ENCODE peak calls at places on chromosome X, in five cellular contexts. One of them, this sample, is unnamed. For H3K27me3, the result is how much of the 10 kb centered on the place peaks cover.

GRCh38 chrX:154063234-154063633 is 34.3 kb downstream of the MECP2 start:
- DNase-seq in psoas muscle: no peak
- DNase-seq in dorsolateral prefrontal cortex: no peak
- DNase-seq in tibial nerve: no peak
- DNase-seq in adrenal gland: no peak
- DNase-seq in this sample: no peak

GRCh38 chrX:153889123-153889522 is 3.1 kb upstream of the L1CAM start:
- DNase-seq in dorsolateral prefrontal cortex: no peak
- DNase-seq in adrenal gland: no peak
- DNase-seq in psoas muscle: no peak
- DNase-seq in tibial nerve: no peak
- DNase-seq in this sample: no peak

GRCh38 chrX:40176979-40177430 is 79.2 kb upstream of the BCOR start:
- DNase-seq in dorsolateral prefrontal cortex: no peak
- DNase-seq in psoas muscle: peak
- DNase-seq in adrenal gland: peak
- DNase-seq in tibial nerve: no peak
- DNase-seq in this sample: no peak

GRCh38 chrX:30663317-30663716 is 10.1 kb downstream of the GK start:
- DNase-seq in tibial nerve: no peak
- DNase-seq in psoas muscle: no peak
- DNase-seq in dorsolateral prefrontal cortex: no peak
- DNase-seq in adrenal gland: no peak
- DNase-seq in this sample: no peak

GRCh38 chrX:57137481-57137880 is 284 bp upstream of the SPIN2A start:
- DNase-seq in adrenal gland: no peak
- DNase-seq in psoas muscle: no peak
- DNase-seq in dorsolateral prefrontal cortex: no peak
- DNase-seq in tibial nerve: no peak
- DNase-seq in this sample: no peak

GRCh38 chrX:152817082-152817744 is 13.3 kb downstream of the CETN2 start:
- DNase-seq in psoas muscle: no peak
- DNase-seq in tibial nerve: no peak
- DNase-seq in adrenal gland: peak
- DNase-seq in dorsolateral prefrontal cortex: peak
- DNase-seq in this sample: no peak

GRCh38 chrX:106286053-106286650 is 118.0 kb downstream of the PWWP3B start:
- DNase-seq in dorsolateral prefrontal cortex: no peak
- DNase-seq in adrenal gland: no peak
- DNase-seq in psoas muscle: no peak
- DNase-seq in tibial nerve: no peak
- DNase-seq in this sample: no peak

GRCh38 chrX:10014462-10015373 is 47.6 kb downstream of the CLDN34 start:
- DNase-seq in dorsolateral prefrontal cortex: peak
- DNase-seq in psoas muscle: peak
- DNase-seq in adrenal gland: peak
- DNase-seq in tibial nerve: peak
- DNase-seq in this sample: peak

GRCh38 chrX:46759645-46759974 is 692 bp upstream of the SLC9A7 start:
- DNase-seq in dorsolateral prefrontal cortex: no peak
- DNase-seq in psoas muscle: no peak
- DNase-seq in adrenal gland: no peak
- DNase-seq in tibial nerve: no peak
- DNase-seq in this sample: no peak

GRCh38 chrX:154321624-154322023 is 26.0 kb downstream of the TKTL1 start:
- DNase-seq in tibial nerve: no peak
- DNase-seq in psoas muscle: no peak
- DNase-seq in dorsolateral prefrontal cortex: peak
- DNase-seq in adrenal gland: no peak
- DNase-seq in this sample: no peak

GRCh38 chrX:115330498-115331138 is 41.1 kb downstream of the LUZP4 start:
- DNase-seq in tibial nerve: no peak
- DNase-seq in dorsolateral prefrontal cortex: peak
- DNase-seq in adrenal gland: peak
- DNase-seq in psoas muscle: no peak
- DNase-seq in this sample: no peak

GRCh38 chrX:76550016-76550415 is 122.5 kb downstream of the MAGEE1 start:
- DNase-seq in psoas muscle: no peak
- DNase-seq in adrenal gland: no peak
- DNase-seq in dorsolateral prefrontal cortex: no peak
- DNase-seq in tibial nerve: no peak
- DNase-seq in this sample: no peak

GRCh38 chrX:76555269-76555668 is 127.8 kb downstream of the MAGEE1 start:
- DNase-seq in tibial nerve: no peak
- DNase-seq in dorsolateral prefrontal cortex: no peak
- DNase-seq in psoas muscle: no peak
- DNase-seq in adrenal gland: no peak
- DNase-seq in this sample: no peak

GRCh38 chrX:76555816-76556215 is 128.3 kb downstream of the MAGEE1 start:
- DNase-seq in adrenal gland: no peak
- DNase-seq in dorsolateral prefrontal cortex: no peak
- DNase-seq in psoas muscle: no peak
- DNase-seq in tibial nerve: no peak
- DNase-seq in this sample: no peak
- TF ChIP-seq CTCF in adrenal gland: no peak
- TF ChIP-seq CTCF in dorsolateral prefrontal cortex: no peak
- TF ChIP-seq CTCF in psoas muscle: no peak
- TF ChIP-seq CTCF in tibial nerve: no peak
- TF ChIP-seq CTCF in this sample: no peak

GRCh38 chrX:137566746-137567473 is 983 bp downstream of the ZIC3 start:
- DNase-seq in adrenal gland: no peak
- DNase-seq in dorsolateral prefrontal cortex: no peak
- DNase-seq in tibial nerve: no peak
- DNase-seq in psoas muscle: no peak
- DNase-seq in this sample: no peak
- H3K27me3 ChIP-seq in adrenal gland: half or more
- H3K27me3 ChIP-seq in dorsolateral prefrontal cortex: half or more
- H3K27me3 ChIP-seq in tibial nerve: half or more
- H3K27me3 ChIP-seq in psoas muscle: under half
- H3K27me3 ChIP-seq in this sample: under half

GRCh38 chrX:53234484-53234883 is 9.5 kb upstream of the KDM5C start:
- DNase-seq in adrenal gland: no peak
- DNase-seq in dorsolateral prefrontal cortex: no peak
- DNase-seq in psoas muscle: no peak
- DNase-seq in tibial nerve: no peak
- DNase-seq in this sample: no peak

GRCh38 chrX:53237056-53237455 is 12.0 kb upstream of the KDM5C start:
- DNase-seq in tibial nerve: no peak
- DNase-seq in dorsolateral prefrontal cortex: no peak
- DNase-seq in psoas muscle: no peak
- DNase-seq in adrenal gland: no peak
- DNase-seq in this sample: no peak

GRCh38 chrX:53236025-53236679 is 11.1 kb upstream of the KDM5C start:
- DNase-seq in adrenal gland: no peak
- DNase-seq in tibial nerve: no peak
- DNase-seq in dorsolateral prefrontal cortex: no peak
- DNase-seq in psoas muscle: no peak
- DNase-seq in this sample: no peak

GRCh38 chrX:53233536-53233935 is 8.5 kb upstream of the KDM5C start:
- DNase-seq in psoas muscle: no peak
- DNase-seq in adrenal gland: no peak
- DNase-seq in tibial nerve: no peak
- DNase-seq in dorsolateral prefrontal cortex: no peak
- DNase-seq in this sample: no peak

GRCh38 chrX:53235566-53235965 is 10.6 kb upstream of the KDM5C start:
- DNase-seq in adrenal gland: no peak
- DNase-seq in psoas muscle: no peak
- DNase-seq in dorsolateral prefrontal cortex: no peak
- DNase-seq in tibial nerve: no peak
- DNase-seq in this sample: no peak
- H3K4me3 ChIP-seq in adrenal gland: no peak
- H3K4me3 ChIP-seq in psoas muscle: no peak
- H3K4me3 ChIP-seq in dorsolateral prefrontal cortex: no peak
- H3K4me3 ChIP-seq in tibial nerve: no peak
- H3K4me3 ChIP-seq in this sample: no peak

GRCh38 chrX:111009256-111009655 is 86.7 kb upstream of the PAK3 start:
- DNase-seq in psoas muscle: no peak
- DNase-seq in adrenal gland: no peak
- DNase-seq in dorsolateral prefrontal cortex: no peak
- DNase-seq in tibial nerve: no peak
- DNase-seq in this sample: no peak
- TF ChIP-seq CTCF in psoas muscle: no peak
- TF ChIP-seq CTCF in adrenal gland: no peak
- TF ChIP-seq CTCF in dorsolateral prefrontal cortex: no peak
- TF ChIP-seq CTCF in tibial nerve: no peak
- TF ChIP-seq CTCF in this sample: no peak